ENCODE peak calls at places on chromosomes 11 and 22, in six cellular contexts. B, Y, Z, U, T and L are unnamed samples.
A peak's percentile ranks its signal among the peaks of the same experiment; 100 is the strongest.

GRCh38 chr22:47600791-47601400 is 838.4 kb downstream of the TBC1D22A start:
- DNase-seq in U (no peak), B (no peak), Y (no peak), T (no peak), Z (no peak), L (no peak)

GRCh38 chr22:50627452-50627913 is 469 bp downstream of the ARSA start:
- DNase-seq in B (no peak), Z (no peak), U (peak; percentile 72), T (no peak), Y (no peak), L (no peak)

GRCh38 chr22:42922374-42923177 is 65.5 kb upstream of the ARFGAP3 start:
- DNase-seq in U (no peak), B (no peak), T (no peak), Z (no peak), Y (no peak), L (no peak)

GRCh38 chr11:32034149-32034548 is 56.7 kb upstream of the RCN1 start:
- DNase-seq in Z (no peak), T (no peak), B (no peak), U (no peak), Y (no peak), L (no peak)

GRCh38 chr11:99739464-99740089 is 718.8 kb downstream of the CNTN5 start:
- DNase-seq in B (no peak), T (no peak), Y (peak; percentile 7), Z (peak; percentile 13), U (peak; percentile 51), L (peak; percentile 69)

GRCh38 chr11:134069426-134069921 is 602 bp downstream of the JAM3 start:
- DNase-seq in T (no peak), Y (no peak), Z (no peak), U (peak; percentile 75), B (no peak), L (no peak)

GRCh38 chr11:101881586-101881985 is 33.2 kb upstream of the CEP126 start:
- DNase-seq in B (no peak), Y (no peak), U (no peak), T (no peak), Z (no peak), L (no peak)

GRCh38 chr11:17014321-17014773 is at the start of gene PLEKHA7:
- DNase-seq in T (no peak), U (peak; percentile 85), B (no peak), Y (no peak), Z (no peak), L (no peak)

GRCh38 chr11:66337103-66337899 is 1.1 kb upstream of the RIN1 start:
- DNase-seq in Z (no peak), T (no peak), Y (no peak), U (peak; percentile 75), B (no peak), L (no peak)

GRCh38 chr11:118051611-118052461 is 25.0 kb upstream of the TMPRSS4 start:
- DNase-seq in U (no peak), Y (no peak), Z (no peak), T (peak; percentile 23), B (no peak), L (no peak)

GRCh38 chr11:129589190-129589589 is 213.5 kb downstream of the BARX2 start:
- DNase-seq in Y (no peak), T (no peak), U (no peak), B (no peak), Z (no peak), L (no peak)

GRCh38 chr22:23176645-23177027 is 3.7 kb upstream of the BCR start:
- DNase-seq in Y (no peak), U (no peak), B (no peak), Z (no peak), T (no peak), L (no peak)

GRCh38 chr11:86210898-86211297 is 33.7 kb upstream of the EED start:
- DNase-seq in T (no peak), Y (no peak), U (no peak), Z (no peak), B (no peak), L (no peak)

GRCh38 chr22:50443202-50443601 is 31.6 kb downstream of the SBF1 start:
- DNase-seq in U (no peak), Y (no peak), B (no peak), T (no peak), Z (no peak), L (no peak)

GRCh38 chr22:33918676-33919590 is 1.3 kb downstream of the LARGE1 start:
- DNase-seq in T (no peak), U (no peak), Y (no peak), Z (no peak), B (no peak), L (no peak)

DNA sequence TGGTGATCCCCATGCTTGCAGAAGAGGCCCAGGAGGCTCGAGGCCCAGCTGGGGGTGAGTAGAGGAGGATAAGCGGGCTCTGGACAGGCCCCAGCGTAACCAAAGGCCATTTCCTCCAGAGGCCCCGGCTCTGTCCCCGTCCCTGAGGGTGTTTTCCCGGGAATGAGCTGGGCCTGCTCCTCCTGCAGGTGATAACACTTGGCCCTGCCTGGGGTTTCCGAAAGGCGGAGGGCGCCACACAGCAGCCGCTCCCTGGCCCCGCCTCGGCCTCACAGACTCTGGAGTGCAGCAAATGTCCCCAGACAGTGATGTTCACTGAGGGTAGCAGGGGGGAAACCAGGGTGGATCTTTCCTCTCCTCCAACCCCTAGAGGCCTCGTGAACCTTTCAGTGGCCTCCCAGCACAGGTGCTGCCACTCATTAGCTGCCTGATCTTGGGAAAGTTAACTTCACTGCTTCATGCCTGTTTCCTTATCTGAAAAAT is 10.5 kb upstream of the MGAT3 start:
- DNase-seq in Y (no peak), B (no peak), T (peak; percentile 59), Z (peak; percentile 53), U (no peak), L (no peak)
- TF ChIP-seq JUND in Y (no peak), B (no peak), T (no peak), Z (no peak), U (no peak), L (no peak)

DNA sequence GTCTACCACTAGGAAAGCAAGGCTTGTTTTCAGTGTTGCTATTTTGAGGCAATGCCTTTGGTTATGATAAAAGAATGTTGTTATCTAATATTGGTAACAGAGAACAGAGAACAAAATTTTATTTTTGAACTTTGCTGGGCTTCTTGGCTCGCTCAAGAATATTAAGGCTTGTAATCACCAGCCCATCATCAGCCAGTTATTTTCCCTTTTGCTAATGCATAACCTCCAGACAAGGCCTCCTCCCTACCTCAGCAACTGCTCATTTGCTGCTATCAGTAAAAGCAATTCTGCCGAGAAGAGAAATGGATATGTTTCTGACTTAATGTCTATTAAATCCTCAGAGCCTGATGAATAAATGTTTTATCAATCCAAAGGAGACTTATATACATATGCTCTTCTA is 8.9 kb downstream of the MTMR2 start:
- DNase-seq in T (no peak), U (no peak), Y (no peak), Z (no peak), B (no peak), L (no peak)
- TF ChIP-seq JUND in T (no peak), U (no peak), Y (no peak), Z (no peak), B (no peak), L (no peak)

DNA sequence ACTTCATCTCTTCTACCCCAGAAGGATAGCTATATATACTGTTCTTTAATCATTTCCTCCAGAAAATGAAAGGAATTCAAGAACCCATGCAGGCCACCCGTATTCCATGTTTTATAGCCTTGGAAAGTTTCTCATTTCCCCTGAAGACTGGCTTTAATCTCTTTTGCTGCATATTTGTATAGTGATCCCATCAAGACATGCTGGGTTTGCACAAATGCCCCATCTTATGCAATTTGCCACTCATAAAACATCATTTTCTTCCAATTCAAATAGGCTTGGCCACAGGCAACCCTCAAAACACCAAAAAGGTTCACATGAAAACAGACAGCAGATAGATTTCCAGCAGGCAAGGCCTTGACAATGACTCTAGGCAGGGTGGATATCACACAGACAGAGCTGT is 28.3 kb upstream of the APOA1 start:
- DNase-seq in U (no peak), T (no peak), Z (no peak), B (no peak), Y (no peak), L (no peak)
- TF ChIP-seq JUND in U (no peak), T (no peak), Z (no peak), B (no peak), Y (no peak), L (no peak)

GRCh38 chr11:9069861-9070470 is 21.4 kb downstream of the SCUBE2 start:
- DNase-seq in T (no peak), Z (no peak), U (no peak), B (no peak), Y (no peak), L (no peak)
- TF ChIP-seq JUND in T (no peak), Z (no peak), U (no peak), B (no peak), Y (no peak), L (no peak)

DNA sequence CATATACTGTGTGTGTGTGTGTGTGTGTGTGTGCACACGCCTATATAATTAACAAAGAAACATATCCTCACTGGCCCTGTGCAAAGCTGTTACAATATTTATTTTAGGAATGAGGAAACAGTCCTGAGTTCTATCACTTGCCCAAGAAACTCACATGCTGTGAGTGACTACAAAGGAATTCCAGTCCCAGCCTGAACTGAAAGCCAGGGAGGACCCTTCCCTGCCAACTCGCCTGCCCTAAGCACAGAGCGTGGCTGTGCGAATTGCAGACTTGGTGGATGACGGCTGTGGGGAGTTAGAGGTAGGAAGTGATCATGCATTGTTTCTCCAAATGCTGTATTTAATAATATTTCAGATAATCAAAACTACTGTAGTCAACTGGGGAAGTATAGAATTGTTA is 26.4 kb upstream of the CD5 start:
- DNase-seq in B (no peak), Y (no peak), T (no peak), Z (no peak), U (no peak), L (peak; percentile 25)
- TF ChIP-seq JUND in B (no peak), Y (no peak), T (no peak), Z (no peak), U (no peak), L (no peak)

GRCh38 chr22:20438066-20438677 is 547 bp upstream of the SCARF2 start:
- DNase-seq in Z (no peak), Y (no peak), B (no peak), U (no peak), T (no peak), L (no peak)
- TF ChIP-seq JUND in Z (no peak), Y (no peak), B (no peak), U (no peak), T (no peak), L (no peak)

DNA sequence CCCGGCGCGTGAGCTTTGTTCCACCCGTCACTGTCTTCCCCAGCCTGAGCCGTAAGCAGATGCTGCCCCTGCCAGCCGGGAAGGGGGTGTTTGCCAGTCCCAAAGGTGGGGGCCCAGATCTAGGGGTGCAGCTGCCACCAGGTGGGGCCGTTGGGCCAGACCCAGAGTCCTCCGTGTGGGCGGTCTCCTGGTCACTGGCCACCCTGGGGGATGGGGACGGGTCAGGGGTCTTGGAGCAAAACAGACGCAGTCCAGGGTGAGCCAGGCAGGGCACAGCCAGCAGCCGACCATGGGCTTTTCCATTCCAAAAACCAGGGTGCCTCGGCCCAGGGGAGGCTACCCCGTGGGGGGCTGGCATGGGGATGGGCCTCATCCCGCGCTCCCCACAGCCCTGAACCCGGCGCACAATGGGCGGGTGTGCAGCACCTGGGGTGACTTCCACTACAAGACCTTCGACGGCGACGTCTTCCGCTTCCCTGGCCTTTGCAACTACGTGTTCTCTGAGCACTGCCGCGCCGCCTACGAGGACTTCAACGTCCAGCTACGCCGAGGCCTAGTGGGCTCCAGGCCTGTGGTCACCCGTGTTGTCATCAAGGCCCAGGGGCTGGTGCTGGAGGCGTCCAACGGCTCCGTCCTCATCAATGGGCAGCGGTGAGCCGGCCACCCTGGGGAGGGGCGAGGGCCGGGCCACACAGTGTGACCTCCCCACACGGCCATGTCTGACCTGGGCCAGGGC is 3.5 kb downstream of the MUC5B start:
- DNase-seq in U (peak; percentile 55), T (no peak), B (no peak), Y (no peak), Z (no peak), L (no peak)
- TF ChIP-seq JUND in U (no peak), T (no peak), B (no peak), Y (no peak), Z (no peak), L (no peak)

GRCh38 chr22:37379716-37380115 is 47.6 kb downstream of the ELFN2 start:
- DNase-seq in B (no peak), Y (no peak), Z (no peak), U (no peak), T (no peak), L (no peak)
- TF ChIP-seq JUND in B (no peak), Y (no peak), Z (no peak), U (no peak), T (no peak), L (no peak)